ENCODE peak calls at places on chromosomes 12 and 14, in nine cellular contexts. P, S, V, Y, U, N, W, A and H are unnamed samples.
A peak's percentile ranks its signal among the peaks of the same experiment; 100 is the strongest.

GRCh38 chr12:19440019-19440858 is 947 bp downstream of the AEBP2 start:
- DNase-seq in P (peak; percentile 44), S (peak; percentile 48), V (peak; percentile 81), Y (peak; percentile 47), U (peak; percentile 52), N (peak; percentile 61), W (peak; percentile 72), A (peak; percentile 47), H (peak; percentile 83)

GRCh38 chr12:70948976-70949336 is 28.4 kb upstream of the PTPRR start:
- DNase-seq in P (no peak), S (no peak), V (no peak), Y (no peak), U (no peak), N (no peak), W (no peak), A (no peak), H (no peak)

GRCh38 chr14:34723867-34724266 is 9.5 kb upstream of the CFL2 start:
- DNase-seq in P (no peak), S (no peak), V (no peak), Y (no peak), U (no peak), N (no peak), W (no peak), A (no peak), H (no peak)

GRCh38 chr12:48956279-48957140 is 777 bp downstream of the ARF3 start:
- DNase-seq in P (peak; percentile 86), S (no peak), V (peak; percentile 76), Y (peak; percentile 83), U (peak; percentile 97), N (peak; percentile 98), W (peak; percentile 66), A (peak; percentile 93), H (peak; percentile 94)

GRCh38 chr12:54502485-54502884 is 4.9 kb downstream of the NCKAP1L start:
- DNase-seq in P (no peak), S (no peak), V (no peak), Y (no peak), U (no peak), N (no peak), W (no peak), A (no peak), H (no peak)

GRCh38 chr12:15535287-15535895 is 213.1 kb downstream of the PTPRO start:
- DNase-seq in P (no peak), S (no peak), V (peak; percentile 31), Y (no peak), U (no peak), N (no peak), W (no peak), A (no peak), H (no peak)

GRCh38 chr12:93434305-93434704 is 7.4 kb downstream of the UBE2N start:
- DNase-seq in P (no peak), S (no peak), V (no peak), Y (no peak), U (no peak), N (no peak), W (no peak), A (no peak), H (no peak)

GRCh38 chr14:100708349-100709217 is 18.1 kb upstream of the DLK1 start:
- DNase-seq in P (no peak), S (no peak), V (no peak), Y (peak; percentile 53), U (no peak), N (peak; percentile 94), W (peak; percentile 81), A (peak; percentile 54), H (peak; percentile 76)

GRCh38 chr14:73943083-73943482 is 6.8 kb downstream of the FAM161B start:
- DNase-seq in P (no peak), S (no peak), V (no peak), Y (no peak), U (peak; percentile 61), N (no peak), W (no peak), A (no peak), H (no peak)
- H3K27me3 ChIP-seq in P (no peaks in the 10 kb centered on the region), S (no peaks in the 10 kb centered on the region), V (no peaks in the 10 kb centered on the region), Y (no peaks in the 10 kb centered on the region), U (no peaks in the 10 kb centered on the region), N (no peaks in the 10 kb centered on the region), W (no peaks in the 10 kb centered on the region), A (no peaks in the 10 kb centered on the region), H (no peaks in the 10 kb centered on the region)

GRCh38 chr12:52659395-52659794 is 7.4 kb upstream of the KRT2 start:
- DNase-seq in P (no peak), S (no peak), V (no peak), Y (no peak), U (no peak), N (no peak), W (no peak), A (no peak), H (no peak)
- H3K27me3 ChIP-seq in P (no peaks in the 10 kb centered on the region), S (no peaks in the 10 kb centered on the region), V (peaks cover 23% of the 10 kb centered on the region), Y (peaks cover 2% of the 10 kb centered on the region), U (peaks cover 7% of the 10 kb centered on the region), N (no peaks in the 10 kb centered on the region), W (no peaks in the 10 kb centered on the region), A (peaks cover 91% of the 10 kb centered on the region), H (no peaks in the 10 kb centered on the region)

GRCh38 chr14:57866199-57866755 is 385 bp upstream of the SLC35F4 start:
- DNase-seq in P (no peak), S (no peak), V (no peak), Y (no peak), U (no peak), N (no peak), W (no peak), A (peak; percentile 11), H (no peak)

GRCh38 chr14:57865066-57865449 is 834 bp downstream of the SLC35F4 start:
- DNase-seq in P (no peak), S (no peak), V (no peak), Y (no peak), U (no peak), N (no peak), W (no peak), A (no peak), H (peak; percentile 34)

GRCh38 chr14:57865450-57866198 is at the start of gene SLC35F4:
- DNase-seq in P (peak; percentile 82), S (no peak), V (peak; percentile 5), Y (peak; percentile 13), U (peak; percentile 13), N (peak; percentile 89), W (peak; percentile 73), A (peak; percentile 34), H (peak; percentile 58)

DNA sequence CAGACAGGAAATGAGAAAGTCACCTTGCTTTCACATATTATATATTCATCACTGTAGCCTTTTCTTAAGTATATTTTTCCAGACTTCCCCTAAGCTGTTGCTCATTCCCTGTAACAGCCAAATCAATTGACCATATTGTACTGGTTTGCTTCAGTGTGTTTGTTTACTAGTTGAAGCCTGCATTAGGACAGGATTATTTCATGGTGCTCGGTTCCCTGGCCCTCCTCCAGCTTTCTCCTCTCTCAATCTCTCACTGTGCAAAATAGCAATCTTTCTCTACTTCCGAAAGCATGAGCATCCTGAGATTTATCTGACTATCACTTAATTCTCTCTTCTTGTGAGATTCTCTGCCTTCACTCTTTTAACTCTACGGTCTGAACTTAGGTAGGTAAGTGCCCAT is 2.4 kb downstream of the SLC35F4 start:
- DNase-seq in P (no peak), S (no peak), V (no peak), Y (no peak), U (no peak), N (no peak), W (no peak), A (no peak), H (no peak)
- H3K27me3 ChIP-seq in P (no peaks in the 10 kb centered on the region), S (no peaks in the 10 kb centered on the region), V (no peaks in the 10 kb centered on the region), Y (peaks cover 3% of the 10 kb centered on the region), U (peaks cover 34% of the 10 kb centered on the region), N (peaks cover 11% of the 10 kb centered on the region), W (no peaks in the 10 kb centered on the region), A (peaks cover 21% of the 10 kb centered on the region), H (peaks cover 3% of the 10 kb centered on the region)

GRCh38 chr14:64232095-64232830 is 61.9 kb downstream of the ESR2 start:
- DNase-seq in P (no peak), S (no peak), V (no peak), Y (peak; percentile 55), U (peak; percentile 52), N (no peak), W (no peak), A (no peak), H (no peak)

GRCh38 chr14:64229489-64229888 is 64.7 kb downstream of the ESR2 start:
- DNase-seq in P (no peak), S (no peak), V (no peak), Y (no peak), U (no peak), N (no peak), W (no peak), A (no peak), H (no peak)

GRCh38 chr14:64232944-64233343 is 61.2 kb downstream of the ESR2 start:
- DNase-seq in P (no peak), S (no peak), V (no peak), Y (no peak), U (no peak), N (no peak), W (no peak), A (no peak), H (no peak)

GRCh38 chr14:64225156-64225757 is 68.9 kb downstream of the ESR2 start:
- DNase-seq in P (no peak), S (no peak), V (no peak), Y (no peak), U (no peak), N (no peak), W (no peak), A (no peak), H (no peak)

GRCh38 chr14:64227856-64228255 is 66.3 kb downstream of the ESR2 start:
- DNase-seq in P (no peak), S (no peak), V (no peak), Y (no peak), U (no peak), N (no peak), W (no peak), A (no peak), H (no peak)
- H3K27me3 ChIP-seq in P (no peaks in the 10 kb centered on the region), S (no peaks in the 10 kb centered on the region), V (no peaks in the 10 kb centered on the region), Y (no peaks in the 10 kb centered on the region), U (no peaks in the 10 kb centered on the region), N (no peaks in the 10 kb centered on the region), W (no peaks in the 10 kb centered on the region), A (no peaks in the 10 kb centered on the region), H (no peaks in the 10 kb centered on the region)